ENCODE peak calls at places on chromosomes 6 and 20, in four cellular contexts. G is left cardiac atrium; F is stimulated activated CD4-positive, alpha-beta T cell treated with anti-CD3 and anti-CD28 coated beads, Interleukin-4, amount 100 ng/mL, for 24 hours; W is fibroblast of mammary gland. B is an unnamed sample.

GRCh38 chr6:130001229-130001554 is 17.2 kb upstream of the L3MBTL3 start:
- DNase-seq in G (no peak), F (no peak), W (no peak), B (peak; percentile 26)

GRCh38 chr6:34190504-34191122 is 44.7 kb upstream of the GRM4 start:
- DNase-seq in G (no peak), F (no peak), W (no peak), B (peak; percentile 25)

GRCh38 chr6:33277663-33278391 is 904 bp downstream of the B3GALT4 start:
- DNase-seq in G (no peak), F (peak; percentile 39), W (no peak), B (peak; percentile 46)

GRCh38 chr6:29675561-29675960 is 5.4 kb downstream of the ZFP57 start:
- DNase-seq in G (no peak), F (no peak), W (no peak), B (no peak)

GRCh38 chr20:17641993-17642392 is 40.0 kb downstream of the RRBP1 start:
- DNase-seq in G (no peak), F (no peak), W (no peak), B (no peak)

GRCh38 chr6:53735896-53736295 is 58.9 kb upstream of the LRRC1 start:
- DNase-seq in G (no peak), F (peak; percentile 4), W (no peak), B (no peak)

GRCh38 chr6:17042422-17043147 is 59.3 kb upstream of the STMND1 start:
- DNase-seq in G (peak; percentile 58), F (no peak), W (peak; percentile 26), B (peak; percentile 85)

GRCh38 chr6:568085-568484 is 88.8 kb downstream of the HUS1B start:
- DNase-seq in G (no peak), F (no peak), W (no peak), B (no peak)

GRCh38 chr6:151485616-151486015 is 8.2 kb upstream of the CCDC170 start:
- DNase-seq in G (no peak), F (no peak), W (peak; percentile 31), B (no peak)

GRCh38 chr6:144248470-144249301 is 36.4 kb upstream of the UTRN start:
- DNase-seq in G (no peak), F (peak; percentile 5), W (peak; percentile 87), B (no peak)

GRCh38 chr6:43736844-43737243 is 33.2 kb upstream of the VEGFA start:
- DNase-seq in G (no peak), F (no peak), W (no peak), B (no peak)

GRCh38 chr6:34671801-34672656 is 24.5 kb downstream of the ILRUN start:
- DNase-seq in G (peak; percentile 50), F (peak; percentile 79), W (peak; percentile 84), B (no peak)

GRCh38 chr6:54285595-54285994 is 22.6 kb upstream of the TINAG start:
- DNase-seq in G (no peak), F (no peak), W (peak; percentile 84), B (no peak)

GRCh38 chr6:130515306-130515705 is 149.5 kb downstream of the TMEM200A start:
- DNase-seq in G (no peak), F (no peak), W (no peak), B (no peak)

GRCh38 chr6:160227038-160227768 is 31.4 kb downstream of the SLC22A2 start:
- DNase-seq in G (no peak), F (no peak), W (no peak), B (no peak)

GRCh38 chr6:142301421-142302391 is at the start of gene ADGRG6:
- DNase-seq in G (peak; percentile 59), F (peak; percentile 29), W (peak; percentile 7), B (peak; percentile 87)

GRCh38 chr20:61422636-61423425 is 170.8 kb downstream of the CDH4 start:
- DNase-seq in G (no peak), F (no peak), W (no peak), B (peak; percentile 56)